ENCODE peak calls at places on chromosomes 5 and 9, in ten cellular contexts. One of them, this sample, is unnamed.

GRCh38 chr9:4810565-4810964 is 17.8 kb downstream of the RCL1 start:
- DNase-seq in SK-N-SH: no peak
- DNase-seq in HS-5: no peak
- DNase-seq in CD8-positive, alpha-beta memory T cell: no peak
- DNase-seq in iPS-NIHi11: no peak
- DNase-seq in T-helper 9 cell: no peak
- DNase-seq in T follicular helper cell: no peak
- DNase-seq in NCI-H2029: no peak
- DNase-seq in memory B cell: no peak
- DNase-seq in GM10248: no peak
- DNase-seq in this sample: no peak

GRCh38 chr5:79236970-79237734 is 1.2 kb downstream of the JMY start:
- DNase-seq in SK-N-SH: peak; percentile 76
- DNase-seq in HS-5: no peak
- DNase-seq in CD8-positive, alpha-beta memory T cell: peak; percentile 29
- DNase-seq in iPS-NIHi11: peak; percentile 57
- DNase-seq in T-helper 9 cell: peak; percentile 20
- DNase-seq in T follicular helper cell: no peak
- DNase-seq in NCI-H2029: peak; percentile 40
- DNase-seq in memory B cell: peak; percentile 29
- DNase-seq in GM10248: peak; percentile 49
- DNase-seq in this sample: peak; percentile 34

GRCh38 chr5:115097236-115097635 is 72.5 kb downstream of the TRIM36 start:
- DNase-seq in SK-N-SH: no peak
- DNase-seq in HS-5: no peak
- DNase-seq in CD8-positive, alpha-beta memory T cell: no peak
- DNase-seq in iPS-NIHi11: no peak
- DNase-seq in T-helper 9 cell: no peak
- DNase-seq in T follicular helper cell: no peak
- DNase-seq in NCI-H2029: no peak
- DNase-seq in memory B cell: no peak
- DNase-seq in GM10248: no peak
- DNase-seq in this sample: no peak

GRCh38 chr5:79886940-79887339 is 104.1 kb downstream of the MTX3 start:
- DNase-seq in SK-N-SH: no peak
- DNase-seq in HS-5: no peak
- DNase-seq in CD8-positive, alpha-beta memory T cell: no peak
- DNase-seq in iPS-NIHi11: no peak
- DNase-seq in T-helper 9 cell: no peak
- DNase-seq in T follicular helper cell: no peak
- DNase-seq in NCI-H2029: peak; percentile 55
- DNase-seq in memory B cell: no peak
- DNase-seq in GM10248: no peak
- DNase-seq in this sample: no peak

GRCh38 chr5:26942481-26942880 is 95.9 kb downstream of the CDH9 start:
- DNase-seq in SK-N-SH: no peak
- DNase-seq in HS-5: peak; percentile 44
- DNase-seq in CD8-positive, alpha-beta memory T cell: no peak
- DNase-seq in iPS-NIHi11: no peak
- DNase-seq in T-helper 9 cell: no peak
- DNase-seq in T follicular helper cell: no peak
- DNase-seq in NCI-H2029: no peak
- DNase-seq in memory B cell: no peak
- DNase-seq in GM10248: no peak
- DNase-seq in this sample: no peak

GRCh38 chr5:142006363-142007236 is 6.2 kb downstream of the GNPDA1 start:
- DNase-seq in SK-N-SH: no peak
- DNase-seq in HS-5: no peak
- DNase-seq in CD8-positive, alpha-beta memory T cell: no peak
- DNase-seq in iPS-NIHi11: no peak
- DNase-seq in T-helper 9 cell: no peak
- DNase-seq in T follicular helper cell: no peak
- DNase-seq in NCI-H2029: no peak
- DNase-seq in memory B cell: no peak
- DNase-seq in GM10248: no peak
- DNase-seq in this sample: no peak

GRCh38 chr5:157582731-157583580 is 7.4 kb upstream of the ADAM19 start:
- DNase-seq in SK-N-SH: no peak
- DNase-seq in HS-5: no peak
- DNase-seq in CD8-positive, alpha-beta memory T cell: no peak
- DNase-seq in iPS-NIHi11: no peak
- DNase-seq in T-helper 9 cell: no peak
- DNase-seq in T follicular helper cell: no peak
- DNase-seq in NCI-H2029: no peak
- DNase-seq in memory B cell: no peak
- DNase-seq in GM10248: no peak
- DNase-seq in this sample: no peak

GRCh38 chr5:132322266-132322665 is 28.1 kb downstream of the SLC22A4 start:
- DNase-seq in SK-N-SH: no peak
- DNase-seq in HS-5: no peak
- DNase-seq in CD8-positive, alpha-beta memory T cell: no peak
- DNase-seq in iPS-NIHi11: peak; percentile 63
- DNase-seq in T-helper 9 cell: no peak
- DNase-seq in T follicular helper cell: no peak
- DNase-seq in NCI-H2029: no peak
- DNase-seq in memory B cell: no peak
- DNase-seq in GM10248: no peak
- DNase-seq in this sample: no peak

GRCh38 chr5:116370149-116370548 is 204.5 kb downstream of the SEMA6A start:
- DNase-seq in SK-N-SH: no peak
- DNase-seq in HS-5: no peak
- DNase-seq in CD8-positive, alpha-beta memory T cell: no peak
- DNase-seq in iPS-NIHi11: no peak
- DNase-seq in T-helper 9 cell: no peak
- DNase-seq in T follicular helper cell: no peak
- DNase-seq in NCI-H2029: no peak
- DNase-seq in memory B cell: no peak
- DNase-seq in GM10248: no peak
- DNase-seq in this sample: no peak